ENCODE peak calls at places on chromosome 4, in five cellular contexts. G is MM.1S, H is neural progenitor cell, K is hepatocyte, T is GM23338. X is an unnamed sample.
A peak's percentile ranks its signal among the peaks of the same experiment; 100 is the strongest.

GRCh38 chr4:40622913-40623312 is 6.8 kb downstream of the RBM47 start:
- DNase-seq in T (no peak), G (no peak), K (no peak), H (no peak), X (no peak)

GRCh38 chr4:113969935-113970334 is 9.5 kb downstream of the ARSJ start:
- DNase-seq in K (no peak), T (no peak), G (no peak), H (no peak), X (no peak)

GRCh38 chr4:112778520-112778919 is 141.6 kb downstream of the LARP7 start:
- DNase-seq in K (no peak), T (peak; percentile 38), H (no peak), G (no peak), X (no peak)

GRCh38 chr4:41696768-41697167 is 51.8 kb downstream of the PHOX2B start:
- DNase-seq in T (peak; percentile 23), G (no peak), K (no peak), H (no peak), X (no peak)

GRCh38 chr4:113790478-113790877 is 28.9 kb upstream of the CAMK2D start:
- DNase-seq in G (no peak), H (no peak), K (no peak), T (no peak), X (no peak)

GRCh38 chr4:180669637-180670036 is 1573.6 kb upstream of the TENM3 start:
- DNase-seq in H (no peak), K (peak; percentile 12), G (no peak), T (no peak), X (no peak)

GRCh38 chr4:78057135-78057599 is at the start of gene FRAS1:
- DNase-seq in T (peak; percentile 78), G (no peak), K (peak; percentile 79), H (peak; percentile 87), X (peak; percentile 72)

GRCh38 chr4:167973513-167973912 is 118.8 kb upstream of the ANXA10 start:
- DNase-seq in T (no peak), H (no peak), G (no peak), K (no peak), X (no peak)

GRCh38 chr4:89737888-89738287 is 99.1 kb downstream of the SNCA start:
- DNase-seq in K (peak; percentile 12), G (no peak), H (no peak), T (no peak), X (no peak)
- TF ChIP-seq EZH2phosphoT487 in K (no peak), G (no peak), H (no peak), T (no peak), X (no peak)

DNA sequence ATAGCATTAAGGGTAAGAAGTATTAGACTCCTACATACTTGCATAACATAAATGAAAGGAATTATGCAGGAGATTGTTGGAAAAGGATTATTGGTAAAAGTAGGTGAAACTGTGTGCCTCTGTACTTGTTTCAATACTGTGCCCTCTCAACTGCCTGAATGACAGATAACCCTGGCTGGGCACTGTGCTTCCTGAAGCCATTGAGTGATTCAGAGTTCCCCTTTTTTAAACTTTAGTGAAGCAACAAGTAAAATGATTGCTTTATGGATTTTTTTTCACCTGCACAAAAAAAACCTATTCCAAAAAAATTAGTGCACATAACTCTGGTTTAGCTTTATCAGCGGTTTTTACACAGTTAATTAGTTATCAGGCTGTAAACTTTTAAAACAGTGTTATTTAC is 204.8 kb downstream of the TRAM1L1 start:
- DNase-seq in G (no peak), T (no peak), H (no peak), K (no peak), X (no peak)
- H3K4me1 ChIP-seq in G (no peaks in the 10 kb centered on the region), T (no peaks in the 10 kb centered on the region), H (no peaks in the 10 kb centered on the region), K (no peaks in the 10 kb centered on the region), X (no peaks in the 10 kb centered on the region)

GRCh38 chr4:179624768-179625181 is 2182.5 kb upstream of the AGA start:
- DNase-seq in K (peak; percentile 12), T (no peak), H (peak; percentile 2), G (peak; percentile 86), X (no peak)

GRCh38 chr4:179625391-179625790 is 2183.2 kb upstream of the AGA start:
- DNase-seq in T (no peak), G (no peak), H (peak; percentile 18), K (no peak), X (no peak)

GRCh38 chr4:179626687-179627086 is 2184.4 kb upstream of the AGA start:
- DNase-seq in G (no peak), T (peak; percentile 77), H (peak; percentile 22), K (no peak), X (no peak)
- TF ChIP-seq CTCF in G (no peak), T (peak; percentile 68), H (peak; percentile 50), K (no peak), X (peak; percentile 30)

DNA sequence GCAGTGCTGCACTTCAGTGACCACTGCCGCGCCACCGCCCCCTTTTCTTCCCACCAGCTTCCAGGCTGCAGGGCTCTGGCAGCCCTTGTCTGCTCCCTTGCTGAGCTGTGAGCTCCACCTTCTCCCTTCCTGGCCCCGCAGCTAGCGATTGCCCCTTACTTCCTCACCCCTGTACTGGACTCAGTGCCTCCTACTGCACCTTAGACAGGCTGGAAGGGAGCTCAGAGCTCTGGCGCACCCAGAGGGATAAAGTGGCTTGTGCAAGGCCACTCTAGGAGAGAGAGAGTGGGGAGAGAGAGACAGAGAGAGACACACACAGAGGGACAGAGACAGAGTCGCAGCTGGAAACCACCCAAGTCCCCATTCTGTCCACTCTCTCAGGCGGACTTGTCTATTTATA is 6.0 kb downstream of the RASL11B start:
- DNase-seq in H (peak; percentile 38), G (no peak), T (peak; percentile 62), K (peak; percentile 46), X (no peak)
- TF ChIP-seq EZH2phosphoT487 in H (no peak), G (no peak), T (no peak), K (no peak), X (no peak)

DNA sequence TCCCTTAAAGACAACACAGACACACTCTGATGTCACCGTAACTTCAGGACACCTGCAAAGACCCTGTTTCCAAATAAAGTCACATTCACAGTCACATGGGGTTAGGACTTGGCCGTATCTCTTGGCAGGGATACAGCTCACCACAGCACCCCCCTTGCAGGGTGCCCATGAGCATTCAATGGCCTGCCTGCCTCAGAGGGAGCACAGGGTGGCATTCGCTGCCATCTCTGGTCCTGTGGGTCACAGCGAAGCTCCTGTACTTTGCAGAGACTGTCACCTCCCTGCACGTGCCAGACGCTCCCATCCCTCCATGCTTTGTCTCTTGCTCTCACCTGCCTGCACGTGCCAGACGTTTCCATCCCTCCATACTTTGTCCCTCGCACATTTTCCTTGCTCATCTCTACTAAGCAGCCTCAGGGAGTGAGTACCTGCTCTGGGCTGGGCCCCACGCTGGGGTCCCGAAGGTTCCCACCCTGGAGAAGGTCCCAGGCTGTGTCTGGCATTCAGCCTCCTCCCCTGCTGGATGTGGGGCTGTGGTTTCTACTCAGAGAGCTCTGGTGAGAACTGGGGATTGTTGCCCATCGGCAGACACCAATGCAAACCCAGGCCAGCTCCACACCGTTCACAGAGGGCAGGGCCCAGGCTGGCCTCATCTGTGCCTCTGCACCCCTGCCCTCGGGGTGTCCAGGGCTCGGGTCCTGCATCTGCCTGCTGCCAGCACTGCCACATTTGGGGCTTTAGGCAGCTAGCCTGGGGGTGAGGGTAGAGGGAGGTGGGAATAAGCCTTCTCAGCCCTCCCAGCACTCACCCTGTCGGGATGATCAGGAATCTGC is 15.8 kb downstream of the HTRA3 start:
- DNase-seq in H (no peak), G (no peak), T (no peak), K (no peak), X (no peak)
- H3K4me1 ChIP-seq in H (no peaks in the 10 kb centered on the region), G (no peaks in the 10 kb centered on the region), T (no peaks in the 10 kb centered on the region), K (no peaks in the 10 kb centered on the region), X (no peaks in the 10 kb centered on the region)

GRCh38 chr4:131302108-131302507 is 1847.0 kb upstream of the PCDH10 start:
- DNase-seq in G (no peak), T (peak; percentile 36), H (peak; percentile 13), K (no peak), X (no peak)
- TF ChIP-seq CTCF in G (no peak), T (peak; percentile 62), H (peak; percentile 25), K (no peak), X (no peak)

DNA sequence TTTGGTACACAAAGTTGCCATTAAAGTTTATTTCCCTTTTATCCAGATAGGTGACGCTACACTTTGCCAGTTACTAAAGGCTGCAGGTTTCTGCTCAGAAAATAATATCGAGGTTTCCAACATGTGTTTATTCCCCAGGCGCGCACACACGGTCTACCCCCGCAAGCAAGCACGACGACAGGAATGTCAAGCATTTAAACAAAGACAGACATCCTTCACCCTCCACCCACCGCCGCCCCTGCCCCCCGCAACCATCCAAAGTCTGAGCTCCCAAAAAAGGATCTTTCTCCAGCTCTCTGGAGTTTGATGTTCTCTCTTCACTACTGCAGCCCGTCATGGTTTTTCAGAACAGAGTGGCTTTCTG is 1.3 kb upstream of the PCDH7 start:
- DNase-seq in K (peak; percentile 39), G (no peak), T (peak; percentile 48), H (peak; percentile 52), X (no peak)
- TF ChIP-seq EZH2phosphoT487 in K (no peak), G (no peak), T (no peak), H (no peak), X (no peak)